ENCODE peak calls at places on chromosomes 6 and 20, in seven cellular contexts. One of them, this sample, is unnamed. For H3K36me3, the result is how much of the 10 kb centered on the place peaks cover.

GRCh38 chr20:34375977-34376430 is 12.9 kb downstream of the ITCH start:
- DNase-seq in H7: no peak
- DNase-seq in Caco-2: peak
- DNase-seq in thoracic aorta: no peak
- DNase-seq in GM23338: no peak
- DNase-seq in GM23248: no peak
- DNase-seq in pancreas: no peak
- DNase-seq in this sample: peak

GRCh38 chr20:33869283-33869682 is 58.1 kb downstream of the CHMP4B start:
- DNase-seq in GM23248: no peak
- DNase-seq in Caco-2: no peak
- DNase-seq in H7: peak
- DNase-seq in pancreas: no peak
- DNase-seq in thoracic aorta: no peak
- DNase-seq in GM23338: no peak
- DNase-seq in this sample: no peak

GRCh38 chr6:111757342-111757741 is 115.9 kb downstream of the FYN start:
- DNase-seq in thoracic aorta: no peak
- DNase-seq in pancreas: no peak
- DNase-seq in Caco-2: no peak
- DNase-seq in GM23338: peak
- DNase-seq in GM23248: peak
- DNase-seq in H7: no peak
- DNase-seq in this sample: no peak

GRCh38 chr6:113306552-113307145 is 550.5 kb upstream of the MARCKS start:
- DNase-seq in Caco-2: peak
- DNase-seq in pancreas: peak
- DNase-seq in H7: peak
- DNase-seq in thoracic aorta: no peak
- DNase-seq in GM23338: peak
- DNase-seq in GM23248: peak
- DNase-seq in this sample: no peak

GRCh38 chr6:64861039-64861651 is 845.9 kb downstream of the EYS start:
- DNase-seq in H7: no peak
- DNase-seq in Caco-2: no peak
- DNase-seq in thoracic aorta: no peak
- DNase-seq in GM23338: no peak
- DNase-seq in pancreas: no peak
- DNase-seq in GM23248: no peak
- DNase-seq in this sample: no peak

GRCh38 chr6:47161176-47161687 is 119.1 kb upstream of the ADGRF1 start:
- DNase-seq in thoracic aorta: no peak
- DNase-seq in GM23248: peak
- DNase-seq in Caco-2: no peak
- DNase-seq in H7: no peak
- DNase-seq in pancreas: no peak
- DNase-seq in GM23338: no peak
- DNase-seq in this sample: no peak

GRCh38 chr6:75347797-75348610 is 63.4 kb upstream of the TMEM30A start:
- DNase-seq in H7: no peak
- DNase-seq in Caco-2: no peak
- DNase-seq in thoracic aorta: no peak
- DNase-seq in pancreas: no peak
- DNase-seq in GM23248: no peak
- DNase-seq in GM23338: no peak
- DNase-seq in this sample: no peak

GRCh38 chr6:90370493-90370959 is 73.9 kb upstream of the BACH2 start:
- DNase-seq in GM23338: no peak
- DNase-seq in Caco-2: no peak
- DNase-seq in thoracic aorta: no peak
- DNase-seq in pancreas: no peak
- DNase-seq in GM23248: peak
- DNase-seq in H7: no peak
- DNase-seq in this sample: no peak

GRCh38 chr6:28947831-28948270 is 24.1 kb upstream of the TRIM27 start:
- DNase-seq in H7: no peak
- DNase-seq in GM23338: no peak
- DNase-seq in thoracic aorta: no peak
- DNase-seq in pancreas: no peak
- DNase-seq in GM23248: peak
- DNase-seq in Caco-2: peak
- DNase-seq in this sample: no peak

GRCh38 chr6:97240222-97240621 is 42.8 kb downstream of the MMS22L start:
- DNase-seq in GM23248: peak
- DNase-seq in Caco-2: no peak
- DNase-seq in pancreas: no peak
- DNase-seq in GM23338: no peak
- DNase-seq in thoracic aorta: no peak
- DNase-seq in H7: no peak
- DNase-seq in this sample: no peak

GRCh38 chr6:41939091-41939847 is 2.3 kb downstream of the CCND3 start:
- DNase-seq in pancreas: no peak
- DNase-seq in H7: peak
- DNase-seq in GM23248: peak
- DNase-seq in Caco-2: peak
- DNase-seq in GM23338: peak
- DNase-seq in thoracic aorta: no peak
- DNase-seq in this sample: no peak

GRCh38 chr6:155828989-155829388 is 373.4 kb upstream of the NOX3 start:
- DNase-seq in Caco-2: no peak
- DNase-seq in pancreas: no peak
- DNase-seq in H7: no peak
- DNase-seq in GM23248: no peak
- DNase-seq in thoracic aorta: no peak
- DNase-seq in GM23338: no peak
- DNase-seq in this sample: no peak
- H3K36me3 ChIP-seq in Caco-2: under half
- H3K36me3 ChIP-seq in pancreas: under half
- H3K36me3 ChIP-seq in H7: under half
- H3K36me3 ChIP-seq in GM23248: under half
- H3K36me3 ChIP-seq in thoracic aorta: under half
- H3K36me3 ChIP-seq in GM23338: under half
- H3K36me3 ChIP-seq in this sample: under half

DNA sequence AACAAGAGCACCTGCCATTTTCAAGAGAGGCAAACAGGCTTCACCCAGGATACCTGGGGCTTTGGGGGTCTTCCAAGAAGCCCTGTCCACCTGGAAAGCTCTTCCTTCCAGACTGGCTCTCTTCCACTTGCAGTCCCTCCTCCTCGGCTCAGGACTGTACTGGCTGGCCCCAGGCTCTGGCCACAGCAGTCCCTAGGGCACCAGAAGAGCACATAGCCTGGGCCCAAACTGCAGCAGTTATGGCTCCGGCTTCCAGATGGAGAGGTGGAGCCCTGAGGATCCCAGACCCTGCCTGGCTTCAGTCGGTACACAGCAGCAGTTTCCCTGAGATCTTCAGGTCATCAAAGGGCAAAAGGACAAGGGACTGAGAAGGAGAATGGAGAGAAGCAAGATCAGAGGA is 1.6 kb upstream of the SLC35B2 start:
- DNase-seq in GM23248: no peak
- DNase-seq in Caco-2: no peak
- DNase-seq in H7: no peak
- DNase-seq in pancreas: no peak
- DNase-seq in GM23338: no peak
- DNase-seq in thoracic aorta: no peak
- DNase-seq in this sample: no peak
- H3K36me3 ChIP-seq in GM23248: under half
- H3K36me3 ChIP-seq in Caco-2: under half
- H3K36me3 ChIP-seq in H7: under half
- H3K36me3 ChIP-seq in pancreas: under half
- H3K36me3 ChIP-seq in GM23338: under half
- H3K36me3 ChIP-seq in thoracic aorta: under half
- H3K36me3 ChIP-seq in this sample: under half

GRCh38 chr20:23370274-23370673 is 8.3 kb downstream of the GZF1 start:
- DNase-seq in GM23248: no peak
- DNase-seq in thoracic aorta: no peak
- DNase-seq in pancreas: no peak
- DNase-seq in H7: no peak
- DNase-seq in Caco-2: no peak
- DNase-seq in GM23338: no peak
- DNase-seq in this sample: no peak
- H3K36me3 ChIP-seq in GM23248: under half
- H3K36me3 ChIP-seq in thoracic aorta: under half
- H3K36me3 ChIP-seq in pancreas: under half
- H3K36me3 ChIP-seq in H7: under half
- H3K36me3 ChIP-seq in Caco-2: under half
- H3K36me3 ChIP-seq in GM23338: under half
- H3K36me3 ChIP-seq in this sample: half or more

GRCh38 chr6:150987855-150988484 is 122.5 kb downstream of the MTHFD1L start:
- DNase-seq in Caco-2: no peak
- DNase-seq in H7: no peak
- DNase-seq in GM23248: no peak
- DNase-seq in thoracic aorta: no peak
- DNase-seq in GM23338: no peak
- DNase-seq in pancreas: no peak
- DNase-seq in this sample: no peak
- H3K36me3 ChIP-seq in Caco-2: under half
- H3K36me3 ChIP-seq in H7: under half
- H3K36me3 ChIP-seq in GM23248: half or more
- H3K36me3 ChIP-seq in thoracic aorta: under half
- H3K36me3 ChIP-seq in GM23338: under half
- H3K36me3 ChIP-seq in pancreas: under half
- H3K36me3 ChIP-seq in this sample: under half

GRCh38 chr20:62141043-62141396 is 2.2 kb downstream of the PSMA7 start:
- DNase-seq in pancreas: no peak
- DNase-seq in GM23248: no peak
- DNase-seq in H7: no peak
- DNase-seq in GM23338: no peak
- DNase-seq in thoracic aorta: no peak
- DNase-seq in Caco-2: no peak
- DNase-seq in this sample: no peak
- H3K36me3 ChIP-seq in pancreas: under half
- H3K36me3 ChIP-seq in GM23248: under half
- H3K36me3 ChIP-seq in H7: under half
- H3K36me3 ChIP-seq in GM23338: under half
- H3K36me3 ChIP-seq in thoracic aorta: under half
- H3K36me3 ChIP-seq in Caco-2: under half
- H3K36me3 ChIP-seq in this sample: half or more

GRCh38 chr20:31562241-31562640 is 42.8 kb upstream of the ID1 start:
- DNase-seq in Caco-2: no peak
- DNase-seq in GM23338: no peak
- DNase-seq in pancreas: no peak
- DNase-seq in thoracic aorta: no peak
- DNase-seq in GM23248: no peak
- DNase-seq in H7: no peak
- DNase-seq in this sample: no peak
- H3K36me3 ChIP-seq in Caco-2: under half
- H3K36me3 ChIP-seq in GM23338: half or more
- H3K36me3 ChIP-seq in pancreas: half or more
- H3K36me3 ChIP-seq in thoracic aorta: under half
- H3K36me3 ChIP-seq in GM23248: under half
- H3K36me3 ChIP-seq in H7: under half
- H3K36me3 ChIP-seq in this sample: under half

GRCh38 chr6:44310241-44310640 is 2.9 kb downstream of the AARS2 start:
- DNase-seq in H7: no peak
- DNase-seq in GM23338: no peak
- DNase-seq in GM23248: no peak
- DNase-seq in Caco-2: no peak
- DNase-seq in pancreas: no peak
- DNase-seq in thoracic aorta: no peak
- DNase-seq in this sample: no peak
- H3K36me3 ChIP-seq in H7: under half
- H3K36me3 ChIP-seq in GM23338: under half
- H3K36me3 ChIP-seq in GM23248: under half
- H3K36me3 ChIP-seq in Caco-2: under half
- H3K36me3 ChIP-seq in pancreas: under half
- H3K36me3 ChIP-seq in thoracic aorta: under half
- H3K36me3 ChIP-seq in this sample: half or more

GRCh38 chr20:48642105-48642880 is 185.5 kb downstream of the PREX1 start:
- DNase-seq in GM23248: no peak
- DNase-seq in thoracic aorta: no peak
- DNase-seq in pancreas: no peak
- DNase-seq in Caco-2: no peak
- DNase-seq in GM23338: no peak
- DNase-seq in H7: no peak
- DNase-seq in this sample: no peak
- H3K36me3 ChIP-seq in GM23248: under half
- H3K36me3 ChIP-seq in thoracic aorta: half or more
- H3K36me3 ChIP-seq in pancreas: under half
- H3K36me3 ChIP-seq in Caco-2: under half
- H3K36me3 ChIP-seq in GM23338: under half
- H3K36me3 ChIP-seq in H7: under half
- H3K36me3 ChIP-seq in this sample: under half